ENCODE peak calls at places on chromosomes 13 and 19, in four cellular contexts. F, G, T and R are unnamed samples. For H3K4me1 and H3K36me3, the result is how much of the 10 kb centered on the place peaks cover.

GRCh38 chr13:84481958-84482357 is 599.7 kb upstream of the SLITRK1 start:
- DNase-seq in F (no peak), G (no peak), T (peak), R (no peak)

GRCh38 chr19:19615086-19615485 is 3.4 kb downstream of the PBX4 start:
- DNase-seq in F (no peak), G (no peak), T (peak), R (no peak)

GRCh38 chr19:19078801-19079200 is 15.0 kb downstream of the SLC25A42 start:
- DNase-seq in F (no peak), G (no peak), T (peak), R (no peak)

GRCh38 chr19:50427997-50428425 is 4.7 kb upstream of the MYBPC2 start:
- DNase-seq in F (peak), G (peak), T (peak), R (peak)

GRCh38 chr19:6693056-6693471 is 23.1 kb upstream of the TNFSF14 start:
- DNase-seq in F (no peak), G (no peak), T (no peak), R (no peak)

GRCh38 chr19:12838182-12838890 is at the start of gene MAST1:
- DNase-seq in F (peak), G (no peak), T (peak), R (no peak)

GRCh38 chr19:44745887-44746600 is 2.5 kb upstream of the BCL3 start:
- DNase-seq in F (no peak), G (no peak), T (no peak), R (no peak)

GRCh38 chr13:30892966-30893365 is 13.1 kb upstream of the MEDAG start:
- DNase-seq in F (peak), G (peak), T (peak), R (no peak)

GRCh38 chr13:111202745-111203144 is 87.6 kb downstream of the ARHGEF7 start:
- DNase-seq in F (peak), G (peak), T (peak), R (no peak)

GRCh38 chr13:22915442-22916082 is 265.2 kb upstream of the SGCG start:
- DNase-seq in F (peak), G (peak), T (peak), R (no peak)

GRCh38 chr19:18972851-18973250 is 31.8 kb upstream of the HOMER3 start:
- DNase-seq in F (no peak), G (no peak), T (no peak), R (no peak)

GRCh38 chr19:19062454-19063182 is 1.2 kb upstream of the SLC25A42 start:
- DNase-seq in F (no peak), G (no peak), T (peak), R (no peak)

GRCh38 chr13:26623125-26623524 is 65.6 kb downstream of the WASF3 start:
- DNase-seq in F (no peak), G (no peak), T (no peak), R (no peak)

GRCh38 chr19:5154799-5155426 is 185.7 kb downstream of the PTPRS start:
- DNase-seq in F (no peak), G (no peak), T (no peak), R (no peak)

GRCh38 chr19:51016798-51017683 is 2.5 kb downstream of the KLK10 start:
- DNase-seq in F (peak), G (peak), T (peak), R (no peak)

GRCh38 chr19:15025237-15025636 is 24.0 kb upstream of the CASP14 start:
- DNase-seq in F (no peak), G (no peak), T (no peak), R (no peak)

GRCh38 chr19:32976223-32976805 is 4.3 kb downstream of the FAAP24 start:
- DNase-seq in F (peak), G (peak), T (peak), R (no peak)

GRCh38 chr19:16000024-16000687 is 51.3 kb downstream of the OR10H4 start:
- DNase-seq in F (no peak), G (no peak), T (no peak), R (peak)

GRCh38 chr13:30334663-30335386 is 27.5 kb upstream of the KATNAL1 start:
- DNase-seq in F (no peak), G (no peak), T (peak), R (no peak)

GRCh38 chr19:532578-533484 is 1.3 kb downstream of the CDC34 start:
- DNase-seq in F (peak), G (peak), T (peak), R (no peak)

GRCh38 chr13:96198038-96198437 is 108.1 kb downstream of the HS6ST3 start:
- DNase-seq in F (no peak), G (no peak), T (no peak), R (no peak)

GRCh38 chr19:45069056-45069455 is 7.2 kb downstream of the ZNF296 start:
- DNase-seq in F (peak), G (no peak), T (peak), R (no peak)

GRCh38 chr13:99271249-99271648 is 13.1 kb upstream of the GPR18 start:
- DNase-seq in F (no peak), G (no peak), T (no peak), R (no peak)

GRCh38 chr13:99270503-99270902 is 12.3 kb upstream of the GPR18 start:
- DNase-seq in F (no peak), G (no peak), T (no peak), R (no peak)

GRCh38 chr13:99273128-99273527 is 14.9 kb upstream of the GPR18 start:
- DNase-seq in F (no peak), G (no peak), T (no peak), R (no peak)

GRCh38 chr13:99275093-99275469 is 16.9 kb upstream of the GPR18 start:
- DNase-seq in F (no peak), G (no peak), T (peak), R (no peak)

GRCh38 chr13:99272481-99272880 is 14.3 kb upstream of the GPR18 start:
- DNase-seq in F (no peak), G (no peak), T (no peak), R (no peak)
- H3K4me1 ChIP-seq in F (under half), G (under half), T (under half), R (under half)

GRCh38 chr19:35416331-35416730 is 31.7 kb upstream of the FFAR2 start:
- DNase-seq in F (no peak), G (no peak), T (no peak), R (no peak)

GRCh38 chr19:35419046-35419445 is 29.0 kb upstream of the FFAR2 start:
- DNase-seq in F (no peak), G (no peak), T (no peak), R (no peak)

GRCh38 chr19:35417278-35417677 is 30.8 kb upstream of the FFAR2 start:
- DNase-seq in F (no peak), G (no peak), T (no peak), R (no peak)

GRCh38 chr19:35421362-35421761 is 26.7 kb upstream of the FFAR2 start:
- DNase-seq in F (no peak), G (no peak), T (no peak), R (no peak)

DNA sequence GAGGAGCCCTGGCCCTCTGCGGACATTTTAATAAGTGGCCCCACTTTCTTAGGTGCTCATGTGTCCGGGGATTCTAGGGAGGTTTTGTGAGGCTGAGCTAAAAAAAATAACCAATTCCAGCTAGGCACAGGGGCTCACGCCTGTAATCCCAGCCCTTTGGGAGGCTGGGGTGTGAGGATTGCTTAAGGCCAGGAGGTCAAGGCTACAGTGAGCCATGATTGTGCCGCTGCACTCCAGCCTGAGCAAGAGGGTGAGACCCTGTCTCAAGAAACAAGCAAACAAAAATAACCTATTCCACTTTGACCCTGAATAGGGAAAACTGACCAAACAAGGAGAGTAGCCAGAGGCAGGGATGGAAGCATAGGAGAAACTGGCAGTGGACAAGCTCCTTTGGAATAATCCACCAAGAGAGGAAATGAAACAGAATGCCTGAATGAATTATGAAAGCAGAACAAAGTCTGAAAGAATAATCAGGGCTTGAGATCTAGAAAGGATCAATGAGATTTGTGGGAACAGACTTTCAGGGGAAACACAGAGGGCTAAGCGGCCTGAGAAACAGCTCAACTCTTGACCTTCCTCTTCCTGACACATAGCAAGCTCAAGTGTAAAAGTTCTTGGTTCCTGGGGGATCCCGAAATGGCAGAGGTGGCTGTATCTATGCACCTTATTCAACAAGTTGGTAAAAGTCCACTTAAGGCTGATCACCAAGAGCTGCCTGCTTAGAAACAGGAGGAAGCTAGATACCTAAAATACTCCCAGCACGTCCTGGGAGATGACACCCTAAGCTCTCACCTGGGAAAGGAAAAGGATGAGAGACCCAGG is 30.1 kb upstream of the FFAR2 start:
- DNase-seq in F (no peak), G (no peak), T (no peak), R (no peak)
- H3K27ac ChIP-seq in F (no peak), G (no peak), T (no peak), R (no peak)

DNA sequence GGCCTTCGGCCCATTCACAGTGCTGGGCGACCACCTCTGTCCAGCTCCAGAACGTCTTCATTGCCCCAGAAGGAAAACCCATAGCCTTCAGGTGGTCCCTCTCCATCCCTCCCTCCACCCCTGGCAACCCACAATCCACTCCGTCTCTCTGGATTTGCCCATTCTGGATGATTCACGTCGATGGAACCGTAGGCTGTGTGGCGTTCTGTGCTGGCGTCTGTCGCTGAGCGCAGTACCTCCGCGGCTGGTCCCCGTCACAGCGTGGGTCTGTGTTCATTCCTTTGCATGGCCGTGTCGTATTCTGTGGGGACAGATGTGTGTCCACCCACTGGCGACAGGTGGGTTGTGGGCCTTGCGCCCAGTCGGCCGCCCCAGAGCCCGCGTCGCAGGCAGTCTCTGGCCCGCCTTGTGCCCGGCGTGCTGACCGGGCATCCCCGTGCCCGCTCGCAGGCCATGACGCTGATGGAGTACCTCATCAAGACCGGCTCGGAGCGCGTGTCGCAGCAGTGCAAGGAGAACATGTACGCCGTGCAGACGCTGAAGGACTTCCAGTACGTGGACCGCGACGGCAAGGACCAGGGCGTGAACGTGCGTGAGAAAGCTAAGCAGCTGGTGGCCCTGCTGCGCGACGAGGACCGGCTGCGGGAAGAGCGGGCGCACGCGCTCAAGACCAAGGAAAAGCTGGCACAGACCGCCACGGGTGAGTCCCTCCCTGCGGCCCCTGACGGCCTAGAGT is 10.1 kb downstream of the EPN1 start:
- DNase-seq in F (no peak), G (no peak), T (no peak), R (no peak)
- H3K36me3 ChIP-seq in F (under half), G (under half), T (under half), R (half or more)

DNA sequence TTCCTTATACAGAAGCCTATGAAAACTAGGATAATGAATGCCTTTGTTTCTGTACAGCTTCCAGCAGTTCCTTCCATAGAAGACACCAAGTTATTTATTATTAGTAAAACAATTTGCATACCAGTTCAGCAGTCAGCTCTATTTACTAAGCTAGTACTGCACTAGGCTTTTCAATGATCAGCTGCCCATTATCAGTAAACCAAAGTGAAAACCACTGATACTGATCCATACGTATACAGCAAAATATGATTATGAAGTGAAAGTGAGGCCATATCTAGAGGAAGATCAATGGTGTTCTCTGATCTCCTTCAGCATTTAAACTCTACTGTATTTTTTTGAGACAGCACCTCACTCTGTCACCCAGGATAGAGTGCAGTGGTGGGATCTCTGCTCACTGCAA is 3.2 kb downstream of the TPT1 start:
- DNase-seq in F (no peak), G (no peak), T (no peak), R (no peak)
- H3K4me1 ChIP-seq in F (under half), G (under half), T (half or more), R (half or more)

GRCh38 chr19:8610928-8611284 is 391 bp upstream of the ADAMTS10 start:
- DNase-seq in F (peak), G (no peak), T (no peak), R (no peak)

GRCh38 chr19:8607386-8607785 is 3.1 kb downstream of the ADAMTS10 start:
- DNase-seq in F (no peak), G (no peak), T (peak), R (no peak)

GRCh38 chr19:8610041-8610927 is at the start of gene ADAMTS10:
- DNase-seq in F (peak), G (peak), T (peak), R (no peak)

GRCh38 chr19:8609210-8610040 is 1.1 kb downstream of the ADAMTS10 start:
- DNase-seq in F (peak), G (peak), T (peak), R (no peak)

DNA sequence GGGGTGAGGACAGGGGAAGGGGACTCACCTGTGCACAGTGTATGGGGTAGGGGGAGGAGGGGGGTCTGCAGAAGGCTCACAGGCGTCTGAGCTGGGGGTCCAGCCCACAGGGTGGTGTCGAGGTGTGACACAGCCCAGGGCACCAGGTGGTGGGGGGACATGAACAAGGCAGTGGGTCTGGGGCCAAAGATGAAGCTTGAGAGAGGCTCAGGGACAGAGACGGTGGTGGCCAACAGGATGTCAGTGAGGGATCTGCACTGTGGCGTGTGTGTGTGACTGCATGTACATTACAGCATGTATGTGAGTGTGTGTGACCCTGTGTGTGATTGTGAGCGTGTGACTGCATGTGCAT is 1.7 kb downstream of the ADAMTS10 start:
- DNase-seq in F (no peak), G (no peak), T (no peak), R (no peak)
- H3K27ac ChIP-seq in F (peak), G (peak), T (no peak), R (peak)